ENCODE peak calls at places on chromosomes 1 and 21, in five cellular contexts. W, O, B, J and R are unnamed samples. For H3K4me1, the result is how much of the 10 kb centered on the place peaks cover.

GRCh38 chr1:27359822-27360158 is 7.0 kb downstream of the MAP3K6 start:
- DNase-seq in W (no peak), O (no peak), B (no peak), J (no peak), R (no peak)

GRCh38 chr1:230247921-230248778 is 178.0 kb downstream of the PGBD5 start:
- DNase-seq in W (no peak), O (no peak), B (no peak), J (no peak), R (no peak)

GRCh38 chr21:40118527-40118926 is 251.3 kb downstream of the PCP4 start:
- DNase-seq in W (no peak), O (no peak), B (no peak), J (no peak), R (no peak)

GRCh38 chr1:40976952-40977690 is 2.4 kb upstream of the CTPS1 start:
- DNase-seq in W (no peak), O (no peak), B (no peak), J (peak), R (no peak)

GRCh38 chr1:235703516-235703915 is 53.9 kb upstream of the GNG4 start:
- DNase-seq in W (no peak), O (no peak), B (no peak), J (peak), R (no peak)

GRCh38 chr1:58991305-58991704 is 207.5 kb upstream of the JUN start:
- DNase-seq in W (no peak), O (no peak), B (no peak), J (no peak), R (no peak)

GRCh38 chr1:61887076-61887867 is 145.0 kb downstream of the PATJ start:
- DNase-seq in W (no peak), O (no peak), B (no peak), J (peak), R (no peak)

GRCh38 chr1:44584167-44584566 is 90.1 kb downstream of the TMEM53 start:
- DNase-seq in W (no peak), O (no peak), B (no peak), J (no peak), R (no peak)

GRCh38 chr1:184162266-184162665 is 110.7 kb downstream of the TSEN15 start:
- DNase-seq in W (no peak), O (no peak), B (peak), J (peak), R (no peak)

GRCh38 chr1:110035236-110035752 is 870 bp downstream of the STRIP1 start:
- DNase-seq in W (no peak), O (no peak), B (no peak), J (no peak), R (no peak)

GRCh38 chr1:180155202-180155682 is 573 bp downstream of the QSOX1 start:
- DNase-seq in W (peak), O (no peak), B (no peak), J (no peak), R (peak)

GRCh38 chr1:8206397-8206796 is 111.5 kb upstream of the SLC45A1 start:
- DNase-seq in W (no peak), O (no peak), B (no peak), J (no peak), R (no peak)

GRCh38 chr1:218878369-218878768 is 295.3 kb upstream of the LYPLAL1 start:
- DNase-seq in W (no peak), O (no peak), B (no peak), J (peak), R (no peak)

GRCh38 chr1:98205291-98206017 is 284.6 kb upstream of the DPYD start:
- DNase-seq in W (no peak), O (no peak), B (no peak), J (no peak), R (no peak)

GRCh38 chr1:41385398-41386189 is 24.4 kb downstream of the FOXO6 start:
- DNase-seq in W (no peak), O (no peak), B (no peak), J (no peak), R (no peak)

GRCh38 chr1:113617438-113618141 is 141.7 kb downstream of the PHTF1 start:
- DNase-seq in W (no peak), O (no peak), B (no peak), J (no peak), R (no peak)

GRCh38 chr1:38095337-38096030 is 48.9 kb upstream of the POU3F1 start:
- DNase-seq in W (no peak), O (no peak), B (no peak), J (no peak), R (no peak)

GRCh38 chr1:5514519-5515183 is 477.6 kb downstream of the NPHP4 start:
- DNase-seq in W (peak), O (peak), B (peak), J (peak), R (peak)

GRCh38 chr1:4652631-4653327 is 1.6 kb upstream of the AJAP1 start:
- DNase-seq in W (peak), O (peak), B (peak), J (peak), R (peak)

GRCh38 chr1:155133799-155134281 is 1.8 kb upstream of the SLC50A1 start:
- DNase-seq in W (no peak), O (no peak), B (no peak), J (no peak), R (no peak)

GRCh38 chr1:70112838-70113237 is 92.5 kb downstream of the LRRC40 start:
- DNase-seq in W (no peak), O (no peak), B (no peak), J (peak), R (no peak)

GRCh38 chr1:162916407-162916806 is 55.4 kb upstream of the CCDC190 start:
- DNase-seq in W (no peak), O (no peak), B (no peak), J (no peak), R (no peak)

GRCh38 chr1:206905295-206906164 is 8.3 kb downstream of the IL24 start:
- DNase-seq in W (no peak), O (no peak), B (no peak), J (peak), R (no peak)

GRCh38 chr1:206430031-206430983 is 40.0 kb upstream of the IKBKE start:
- DNase-seq in W (peak), O (no peak), B (peak), J (no peak), R (no peak)

GRCh38 chr1:119602169-119602568 is 45.9 kb downstream of the ZNF697 start:
- DNase-seq in W (no peak), O (no peak), B (no peak), J (no peak), R (no peak)

GRCh38 chr1:229894535-229894934 is 172.5 kb upstream of the GALNT2 start:
- DNase-seq in W (no peak), O (no peak), B (no peak), J (no peak), R (no peak)

GRCh38 chr1:32071758-32072621 is 749 bp upstream of the TMEM39B start:
- DNase-seq in W (no peak), O (no peak), B (no peak), J (no peak), R (no peak)

GRCh38 chr1:156476501-156477298 is 23.9 kb downstream of the MEF2D start:
- DNase-seq in W (peak), O (no peak), B (peak), J (peak), R (no peak)

GRCh38 chr1:20183035-20183434 is 2.9 kb upstream of the UBXN10 start:
- DNase-seq in W (no peak), O (no peak), B (no peak), J (no peak), R (no peak)

GRCh38 chr21:41378849-41379248 is 17.0 kb downstream of the MX2 start:
- DNase-seq in W (no peak), O (no peak), B (no peak), J (no peak), R (no peak)

GRCh38 chr1:58432813-58433668 is 113.5 kb downstream of the OMA1 start:
- DNase-seq in W (no peak), O (no peak), B (no peak), J (no peak), R (peak)

GRCh38 chr21:45460611-45461368 is 55.8 kb downstream of the COL18A1 start:
- DNase-seq in W (no peak), O (no peak), B (no peak), J (peak), R (no peak)

GRCh38 chr1:38436749-38437148 is 390.2 kb upstream of the POU3F1 start:
- DNase-seq in W (no peak), O (no peak), B (no peak), J (no peak), R (no peak)

GRCh38 chr1:75992312-75992711 is 60.1 kb upstream of the ASB17 start:
- DNase-seq in W (no peak), O (no peak), B (no peak), J (no peak), R (no peak)

GRCh38 chr1:26277719-26278118 is 2.2 kb upstream of the SH3BGRL3 start:
- DNase-seq in W (no peak), O (no peak), B (no peak), J (no peak), R (no peak)
- H3K4me1 ChIP-seq in W (under half), O (half or more), B (under half), J (under half), R (half or more)

DNA sequence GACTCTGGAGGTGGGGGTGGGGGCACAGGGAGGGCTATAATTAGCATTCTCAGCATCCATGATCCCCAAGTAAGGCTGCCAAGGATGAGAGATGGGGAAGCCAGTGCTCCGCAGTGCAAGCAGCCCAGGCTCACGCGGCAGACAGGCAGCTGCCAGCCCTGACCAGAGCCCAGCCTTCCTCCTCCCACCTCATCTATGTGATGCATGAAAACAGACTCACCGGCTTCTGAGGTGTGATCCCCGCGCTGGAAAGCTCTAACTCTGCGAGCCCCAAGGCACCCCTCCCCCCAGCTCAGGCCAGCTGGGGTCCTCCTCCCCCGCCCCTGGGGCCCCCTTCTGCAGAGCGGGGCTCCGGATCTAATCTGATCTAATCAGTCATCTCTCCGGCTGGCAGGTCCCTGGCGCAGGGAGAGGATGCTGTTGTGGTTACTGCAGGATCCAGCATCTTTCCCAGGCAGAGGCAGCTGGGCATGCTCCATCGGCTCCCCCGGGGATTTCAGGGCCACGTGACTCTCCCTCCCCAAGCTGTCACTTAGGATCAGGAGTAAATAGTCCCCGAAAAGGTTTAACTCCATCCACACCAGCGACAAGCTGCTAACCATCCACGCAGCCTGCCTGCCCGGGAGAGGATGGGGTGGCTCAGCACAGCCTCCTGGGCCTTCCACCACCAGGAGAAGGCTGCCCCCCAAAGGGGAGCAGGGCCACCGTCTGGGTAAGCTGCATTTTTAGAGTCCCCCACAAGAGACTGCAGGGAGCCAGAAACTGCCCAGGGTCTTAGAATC is at the start of gene PLEKHA6:
- DNase-seq in W (peak), O (no peak), B (peak), J (no peak), R (no peak)
- H3K4me3 ChIP-seq in W (no peak), O (no peak), B (peak), J (no peak), R (no peak)

GRCh38 chr1:3539707-3540425 is 71.4 kb downstream of the MEGF6 start:
- DNase-seq in W (peak), O (no peak), B (peak), J (no peak), R (no peak)
- H3K27ac ChIP-seq in W (peak), O (no peak), B (peak), J (peak), R (no peak)

GRCh38 chr1:174397261-174397660 is 50.5 kb upstream of the GPR52 start:
- DNase-seq in W (no peak), O (no peak), B (no peak), J (no peak), R (no peak)
- H3K4me1 ChIP-seq in W (under half), O (under half), B (under half), J (under half), R (under half)

GRCh38 chr1:169891539-169891885 is 2.2 kb downstream of the SCYL3 start:
- DNase-seq in W (no peak), O (no peak), B (no peak), J (no peak), R (no peak)
- H3K4me3 ChIP-seq in W (no peak), O (peak), B (no peak), J (peak), R (peak)

GRCh38 chr1:167502192-167502551 is 16.2 kb downstream of the CD247 start:
- DNase-seq in W (no peak), O (no peak), B (no peak), J (no peak), R (no peak)
- H3K27ac ChIP-seq in W (no peak), O (no peak), B (no peak), J (no peak), R (no peak)

GRCh38 chr21:36873511-36873910 is 93.0 kb downstream of the HLCS start:
- DNase-seq in W (no peak), O (no peak), B (no peak), J (no peak), R (no peak)
- H3K4me1 ChIP-seq in W (under half), O (under half), B (under half), J (under half), R (under half)

GRCh38 chr1:42961560-42962091 is 3.0 kb upstream of the SLC2A1 start:
- DNase-seq in W (no peak), O (no peak), B (no peak), J (peak), R (no peak)
- H3K4me3 ChIP-seq in W (no peak), O (no peak), B (no peak), J (no peak), R (no peak)